ENCODE peak calls at places on chromosomes 4 and X, in ten cellular contexts. One of them, this sample, is unnamed.

GRCh38 chrX:9635368-9635767 is 130.3 kb downstream of the GPR143 start:
- DNase-seq in GM06990: no peak
- DNase-seq in AG04449: no peak
- DNase-seq in AG09319: no peak
- DNase-seq in spleen: no peak
- DNase-seq in IMR-90: no peak
- DNase-seq in ovary: no peak
- DNase-seq in foreskin fibroblast: no peak
- DNase-seq in endothelial cell: no peak
- DNase-seq in GM23338: no peak
- DNase-seq in this sample: no peak

GRCh38 chrX:24371391-24371972 is 11.0 kb downstream of the SUPT20HL1 start:
- DNase-seq in foreskin fibroblast: peak; percentile 62
- DNase-seq in spleen: no peak
- DNase-seq in GM06990: peak; percentile 36
- DNase-seq in IMR-90: peak; percentile 47
- DNase-seq in endothelial cell: peak; percentile 60
- DNase-seq in AG09319: peak; percentile 18
- DNase-seq in GM23338: peak; percentile 87
- DNase-seq in AG04449: no peak
- DNase-seq in ovary: peak; percentile 66
- DNase-seq in this sample: no peak

GRCh38 chr4:84479663-84480062 is 19.4 kb downstream of the NKX6-1 start:
- DNase-seq in foreskin fibroblast: no peak
- DNase-seq in GM23338: peak; percentile 42
- DNase-seq in IMR-90: no peak
- DNase-seq in endothelial cell: no peak
- DNase-seq in ovary: no peak
- DNase-seq in spleen: no peak
- DNase-seq in AG09319: no peak
- DNase-seq in AG04449: no peak
- DNase-seq in GM06990: no peak
- DNase-seq in this sample: no peak

GRCh38 chr4:180828455-180829018 is 1414.7 kb upstream of the TENM3 start:
- DNase-seq in AG04449: peak; percentile 7
- DNase-seq in AG09319: peak; percentile 63
- DNase-seq in ovary: no peak
- DNase-seq in spleen: no peak
- DNase-seq in GM23338: peak; percentile 67
- DNase-seq in IMR-90: peak; percentile 83
- DNase-seq in endothelial cell: peak; percentile 38
- DNase-seq in foreskin fibroblast: peak; percentile 41
- DNase-seq in GM06990: no peak
- DNase-seq in this sample: no peak

GRCh38 chrX:55109304-55109703 is 20.5 kb downstream of the PAGE2 start:
- DNase-seq in endothelial cell: no peak
- DNase-seq in AG09319: no peak
- DNase-seq in GM23338: no peak
- DNase-seq in IMR-90: no peak
- DNase-seq in AG04449: no peak
- DNase-seq in GM06990: no peak
- DNase-seq in foreskin fibroblast: no peak
- DNase-seq in spleen: no peak
- DNase-seq in ovary: no peak
- DNase-seq in this sample: no peak

GRCh38 chrX:10611441-10612090 is 8.8 kb downstream of the MID1 start:
- DNase-seq in spleen: no peak
- DNase-seq in foreskin fibroblast: peak; percentile 31
- DNase-seq in AG04449: no peak
- DNase-seq in GM06990: no peak
- DNase-seq in endothelial cell: no peak
- DNase-seq in IMR-90: peak; percentile 27
- DNase-seq in GM23338: peak; percentile 44
- DNase-seq in AG09319: no peak
- DNase-seq in ovary: no peak
- DNase-seq in this sample: no peak

GRCh38 chr4:57131849-57132745 is 21.9 kb upstream of the IGFBP7 start:
- DNase-seq in foreskin fibroblast: peak; percentile 24
- DNase-seq in IMR-90: peak; percentile 24
- DNase-seq in GM23338: peak; percentile 57
- DNase-seq in endothelial cell: peak; percentile 30
- DNase-seq in AG09319: no peak
- DNase-seq in spleen: no peak
- DNase-seq in GM06990: no peak
- DNase-seq in ovary: no peak
- DNase-seq in AG04449: no peak
- DNase-seq in this sample: no peak

GRCh38 chr4:23903859-23904438 is 14.1 kb upstream of the PPARGC1A start:
- DNase-seq in IMR-90: no peak
- DNase-seq in spleen: no peak
- DNase-seq in AG04449: no peak
- DNase-seq in AG09319: no peak
- DNase-seq in ovary: no peak
- DNase-seq in endothelial cell: no peak
- DNase-seq in GM06990: no peak
- DNase-seq in foreskin fibroblast: no peak
- DNase-seq in GM23338: no peak
- DNase-seq in this sample: no peak

GRCh38 chrX:21741378-21741777 is 16.5 kb downstream of the SMPX start:
- DNase-seq in ovary: no peak
- DNase-seq in AG09319: no peak
- DNase-seq in spleen: no peak
- DNase-seq in endothelial cell: no peak
- DNase-seq in GM23338: no peak
- DNase-seq in IMR-90: no peak
- DNase-seq in GM06990: no peak
- DNase-seq in foreskin fibroblast: no peak
- DNase-seq in AG04449: no peak
- DNase-seq in this sample: no peak

GRCh38 chr4:114615435-114615834 is 16.8 kb downstream of the UGT8 start:
- DNase-seq in AG09319: no peak
- DNase-seq in foreskin fibroblast: no peak
- DNase-seq in GM06990: no peak
- DNase-seq in IMR-90: no peak
- DNase-seq in ovary: no peak
- DNase-seq in endothelial cell: no peak
- DNase-seq in AG04449: no peak
- DNase-seq in spleen: no peak
- DNase-seq in GM23338: no peak
- DNase-seq in this sample: no peak

GRCh38 chr4:178602833-178603232 is 1160.6 kb upstream of the AGA start:
- DNase-seq in GM23338: no peak
- DNase-seq in GM06990: no peak
- DNase-seq in endothelial cell: no peak
- DNase-seq in foreskin fibroblast: peak; percentile 0
- DNase-seq in spleen: no peak
- DNase-seq in ovary: no peak
- DNase-seq in IMR-90: no peak
- DNase-seq in AG04449: no peak
- DNase-seq in AG09319: no peak
- DNase-seq in this sample: no peak

GRCh38 chr4:178598672-178599071 is 1156.4 kb upstream of the AGA start:
- DNase-seq in endothelial cell: no peak
- DNase-seq in foreskin fibroblast: no peak
- DNase-seq in spleen: no peak
- DNase-seq in AG04449: no peak
- DNase-seq in GM06990: no peak
- DNase-seq in AG09319: no peak
- DNase-seq in ovary: no peak
- DNase-seq in IMR-90: no peak
- DNase-seq in GM23338: no peak
- DNase-seq in this sample: no peak

DNA sequence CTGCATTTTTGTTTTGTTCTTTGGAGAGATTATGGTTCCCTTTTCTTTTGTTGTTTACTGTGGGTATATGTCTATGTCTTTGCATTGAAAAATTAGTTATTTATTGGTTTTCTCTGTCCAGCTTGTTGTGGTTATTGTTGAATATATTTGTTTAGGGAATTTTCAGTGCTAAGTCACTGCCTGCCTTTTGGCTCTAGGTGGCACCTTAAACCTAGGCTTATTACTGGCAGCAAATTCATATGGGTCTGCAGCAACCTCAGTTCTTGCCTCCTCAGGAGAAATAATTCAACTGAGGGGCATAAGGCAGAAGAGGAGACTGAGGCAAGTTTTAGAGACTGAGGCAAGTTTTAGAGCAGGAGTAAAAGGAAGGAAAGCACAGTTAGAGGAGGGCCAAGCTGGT is 1157.3 kb upstream of the AGA start:
- DNase-seq in ovary: no peak
- DNase-seq in foreskin fibroblast: no peak
- DNase-seq in AG09319: no peak
- DNase-seq in endothelial cell: no peak
- DNase-seq in AG04449: no peak
- DNase-seq in IMR-90: no peak
- DNase-seq in GM23338: peak; percentile 39
- DNase-seq in spleen: no peak
- DNase-seq in GM06990: no peak
- DNase-seq in this sample: no peak
- TF ChIP-seq CTCF in ovary: no peak
- TF ChIP-seq CTCF in foreskin fibroblast: no peak
- TF ChIP-seq CTCF in AG09319: no peak
- TF ChIP-seq CTCF in endothelial cell: no peak
- TF ChIP-seq CTCF in AG04449: no peak
- TF ChIP-seq CTCF in IMR-90: no peak
- TF ChIP-seq CTCF in GM23338: peak; percentile 75
- TF ChIP-seq CTCF in spleen: no peak
- TF ChIP-seq CTCF in GM06990: no peak
- TF ChIP-seq CTCF in this sample: peak; percentile 39

GRCh38 chr4:73018595-73018994 is 50.9 kb downstream of the COX18 start:
- DNase-seq in IMR-90: no peak
- DNase-seq in endothelial cell: no peak
- DNase-seq in AG09319: no peak
- DNase-seq in spleen: no peak
- DNase-seq in GM23338: peak; percentile 27
- DNase-seq in GM06990: no peak
- DNase-seq in foreskin fibroblast: no peak
- DNase-seq in ovary: no peak
- DNase-seq in AG04449: no peak
- DNase-seq in this sample: no peak

GRCh38 chr4:73021634-73022033 is 47.9 kb downstream of the COX18 start:
- DNase-seq in ovary: no peak
- DNase-seq in endothelial cell: no peak
- DNase-seq in GM06990: no peak
- DNase-seq in AG09319: peak; percentile 20
- DNase-seq in spleen: no peak
- DNase-seq in IMR-90: peak; percentile 31
- DNase-seq in foreskin fibroblast: peak; percentile 60
- DNase-seq in AG04449: no peak
- DNase-seq in GM23338: peak; percentile 80
- DNase-seq in this sample: no peak

DNA sequence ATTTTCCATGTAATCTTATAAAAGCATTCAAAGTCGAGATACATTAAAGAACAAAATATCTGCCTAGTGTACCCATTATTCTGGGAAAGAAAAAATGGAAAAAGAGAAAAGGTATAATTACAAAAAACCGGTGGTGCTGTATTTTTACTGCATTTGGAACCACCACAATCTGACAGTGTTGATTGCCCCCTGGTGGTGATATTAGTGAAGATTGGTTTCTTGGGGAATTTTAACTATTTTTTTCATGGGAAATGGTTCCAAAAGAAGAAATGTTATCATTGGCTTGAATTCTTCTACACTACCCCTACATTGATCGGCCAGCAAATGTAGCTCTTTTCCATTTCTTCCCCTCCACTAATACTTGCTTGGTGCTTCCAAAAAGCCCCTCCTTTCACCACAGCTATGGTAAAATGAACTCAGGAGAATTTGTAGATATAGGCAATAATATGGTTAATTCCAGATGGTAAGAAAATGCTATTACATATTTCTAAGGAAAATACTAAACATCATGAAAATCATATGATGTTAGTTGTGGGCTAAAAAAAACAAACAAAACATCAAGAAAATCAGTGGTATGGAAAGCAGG is 50.0 kb downstream of the COX18 start:
- DNase-seq in GM06990: no peak
- DNase-seq in AG09319: peak; percentile 12
- DNase-seq in endothelial cell: peak; percentile 36
- DNase-seq in foreskin fibroblast: peak; percentile 65
- DNase-seq in spleen: no peak
- DNase-seq in AG04449: no peak
- DNase-seq in ovary: no peak
- DNase-seq in GM23338: peak; percentile 78
- DNase-seq in IMR-90: peak; percentile 47
- DNase-seq in this sample: no peak
- TF ChIP-seq CTCF in GM06990: peak; percentile 61
- TF ChIP-seq CTCF in AG09319: peak; percentile 58
- TF ChIP-seq CTCF in endothelial cell: peak; percentile 90
- TF ChIP-seq CTCF in foreskin fibroblast: peak; percentile 49
- TF ChIP-seq CTCF in spleen: peak; percentile 64
- TF ChIP-seq CTCF in AG04449: peak; percentile 43
- TF ChIP-seq CTCF in ovary: peak; percentile 55
- TF ChIP-seq CTCF in GM23338: peak; percentile 88
- TF ChIP-seq CTCF in IMR-90: peak; percentile 83
- TF ChIP-seq CTCF in this sample: peak; percentile 81

DNA sequence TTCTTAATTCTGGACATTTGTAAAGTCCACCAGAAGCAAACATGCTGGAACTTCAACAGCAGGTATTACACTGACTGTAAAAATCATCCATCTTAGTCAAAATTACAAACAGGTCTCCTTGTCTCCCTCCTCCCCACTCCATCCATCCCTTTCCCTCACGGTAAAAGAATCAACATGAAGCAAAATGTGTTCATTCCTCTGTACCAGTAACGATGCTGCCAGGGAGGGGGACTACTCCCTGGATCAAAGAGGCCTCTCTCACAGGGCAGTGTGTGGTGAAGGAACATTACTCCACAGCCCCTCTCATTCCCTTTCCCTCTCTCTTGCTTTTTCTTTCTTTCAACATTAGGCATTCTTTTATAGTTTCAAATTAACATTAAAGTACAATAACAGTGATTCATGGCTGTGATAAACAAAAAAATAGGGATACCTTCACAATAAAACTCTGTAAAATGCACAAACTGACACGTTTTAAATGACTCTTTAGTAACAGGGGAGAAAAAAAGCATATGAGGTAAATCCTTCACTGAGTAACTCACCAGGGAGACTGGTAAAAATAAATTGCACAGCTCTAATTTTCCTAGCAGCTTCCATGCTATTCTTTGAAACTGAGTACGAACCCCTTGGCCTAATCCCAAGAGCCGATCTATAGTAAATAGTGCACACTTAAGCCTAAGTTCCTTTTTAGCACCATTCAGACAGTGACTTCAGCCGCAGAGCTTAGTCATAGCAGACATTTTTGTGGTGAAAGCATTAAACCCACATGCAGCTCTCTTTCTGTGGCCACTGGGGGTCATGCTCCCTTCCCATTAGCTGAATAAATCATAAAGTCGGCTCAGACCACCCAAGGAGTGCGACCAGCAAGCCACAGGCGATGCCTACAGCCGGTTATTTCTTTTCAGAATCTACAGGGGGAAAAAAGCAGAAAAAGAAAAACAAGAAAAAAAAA is 215.6 kb upstream of the GYPA start:
- DNase-seq in foreskin fibroblast: peak; percentile 86
- DNase-seq in IMR-90: peak; percentile 78
- DNase-seq in endothelial cell: peak; percentile 31
- DNase-seq in AG04449: peak; percentile 93
- DNase-seq in AG09319: no peak
- DNase-seq in GM06990: peak; percentile 49
- DNase-seq in ovary: no peak
- DNase-seq in GM23338: peak; percentile 58
- DNase-seq in spleen: no peak
- DNase-seq in this sample: peak; percentile 88
- TF ChIP-seq CTCF in foreskin fibroblast: no peak
- TF ChIP-seq CTCF in IMR-90: peak; percentile 10
- TF ChIP-seq CTCF in endothelial cell: no peak
- TF ChIP-seq CTCF in AG04449: peak; percentile 11
- TF ChIP-seq CTCF in AG09319: no peak
- TF ChIP-seq CTCF in GM06990: no peak
- TF ChIP-seq CTCF in ovary: no peak
- TF ChIP-seq CTCF in GM23338: peak; percentile 41
- TF ChIP-seq CTCF in spleen: no peak
- TF ChIP-seq CTCF in this sample: peak; percentile 28

GRCh38 chr4:79576480-79576803 is 168.4 kb upstream of the GK2 start:
- DNase-seq in GM23338: peak; percentile 38
- DNase-seq in AG04449: no peak
- DNase-seq in spleen: no peak
- DNase-seq in ovary: no peak
- DNase-seq in endothelial cell: peak; percentile 13
- DNase-seq in IMR-90: peak; percentile 18
- DNase-seq in GM06990: no peak
- DNase-seq in foreskin fibroblast: peak; percentile 45
- DNase-seq in AG09319: no peak
- DNase-seq in this sample: no peak
- TF ChIP-seq CTCF in GM23338: peak; percentile 60
- TF ChIP-seq CTCF in AG04449: peak; percentile 47
- TF ChIP-seq CTCF in spleen: peak; percentile 10
- TF ChIP-seq CTCF in ovary: no peak
- TF ChIP-seq CTCF in endothelial cell: no peak
- TF ChIP-seq CTCF in IMR-90: peak; percentile 36
- TF ChIP-seq CTCF in GM06990: peak; percentile 39
- TF ChIP-seq CTCF in foreskin fibroblast: peak; percentile 46
- TF ChIP-seq CTCF in AG09319: peak; percentile 42
- TF ChIP-seq CTCF in this sample: peak; percentile 52